ENCODE peak calls at places on chromosomes 6 and 20, in four cellular contexts. K is Peyer's patch, P is HCT116, T is spleen. J is an unnamed sample.

GRCh38 chr6:168737481-168737880 is 296.5 kb downstream of the SMOC2 start:
- DNase-seq in P (peak; percentile 27), T (no peak), K (no peak), J (no peak)

GRCh38 chr6:109304284-109305015 is 77.8 kb downstream of the CD164 start:
- DNase-seq in P (no peak), K (no peak), T (no peak), J (no peak)

GRCh38 chr6:154868143-154868594 is 126.9 kb upstream of the TIAM2 start:
- DNase-seq in P (peak; percentile 12), T (no peak), K (peak; percentile 53), J (peak; percentile 32)

GRCh38 chr6:143727035-143727434 is 49.3 kb downstream of the PHACTR2 start:
- DNase-seq in T (no peak), K (no peak), P (no peak), J (no peak)

GRCh38 chr6:131916847-131917246 is 34.3 kb downstream of the CCN2 start:
- DNase-seq in K (no peak), P (no peak), T (no peak), J (no peak)

GRCh38 chr6:28597217-28597835 is 71.6 kb downstream of the GPX5 start:
- DNase-seq in T (no peak), P (peak; percentile 83), K (no peak), J (peak; percentile 77)

GRCh38 chr6:36501686-36502085 is 45.6 kb downstream of the STK38 start:
- DNase-seq in T (no peak), K (no peak), P (no peak), J (no peak)

GRCh38 chr6:57162008-57162407 is 10.1 kb upstream of the BAG2 start:
- DNase-seq in T (no peak), K (no peak), P (no peak), J (no peak)

GRCh38 chr20:9021699-9022098 is 47.2 kb upstream of the PLCB4 start:
- DNase-seq in K (no peak), P (no peak), T (no peak), J (peak; percentile 5)

GRCh38 chr6:37389857-37390256 is 36.1 kb downstream of the RNF8 start:
- DNase-seq in K (no peak), T (no peak), P (no peak), J (no peak)

GRCh38 chr20:53337419-53338101 is 256.1 kb downstream of the ZNF217 start:
- DNase-seq in T (no peak), K (no peak), P (no peak), J (no peak)

GRCh38 chr6:90940812-90941481 is 354.1 kb upstream of the MAP3K7 start:
- DNase-seq in P (peak; percentile 43), T (no peak), K (no peak), J (peak; percentile 90)

GRCh38 chr6:5141046-5141445 is 55.9 kb downstream of the PPP1R3G start:
- DNase-seq in T (no peak), K (no peak), P (no peak), J (no peak)

GRCh38 chr6:122564230-122564629 is 46.0 kb upstream of the PKIB start:
- DNase-seq in P (no peak), K (no peak), T (no peak), J (no peak)

GRCh38 chr6:148629197-148629909 is 117.5 kb upstream of the UST start:
- DNase-seq in T (no peak), K (no peak), P (no peak), J (no peak)

GRCh38 chr6:224350-224749 is 67.9 kb upstream of the DUSP22 start:
- DNase-seq in T (no peak), P (no peak), K (no peak), J (no peak)

GRCh38 chr20:53805895-53806384 is 212.3 kb upstream of the ZNF217 start:
- DNase-seq in T (no peak), K (no peak), P (no peak), J (no peak)

GRCh38 chr20:19301142-19301541 is 88.7 kb downstream of the SLC24A3 start:
- DNase-seq in P (no peak), T (no peak), K (no peak), J (no peak)

GRCh38 chr6:17653198-17653881 is 53.2 kb downstream of the FAM8A1 start:
- DNase-seq in T (no peak), K (no peak), P (no peak), J (no peak)

GRCh38 chr6:29005183-29005885 is at the start of gene ZNF311:
- DNase-seq in P (no peak), T (no peak), K (peak; percentile 68), J (no peak)

GRCh38 chr6:42017021-42017643 is 33.2 kb upstream of the TAF8 start:
- DNase-seq in P (no peak), T (peak; percentile 67), K (no peak), J (no peak)

GRCh38 chr6:67331304-67331703 is 1303.8 kb upstream of the ADGRB3 start:
- DNase-seq in P (no peak), T (no peak), K (no peak), J (no peak)

GRCh38 chr6:38554014-38554413 is 85.7 kb downstream of the BTBD9 start:
- DNase-seq in T (no peak), K (no peak), P (no peak), J (no peak)

GRCh38 chr20:54624701-54625472 is 149.5 kb downstream of the DOK5 start:
- DNase-seq in P (no peak), K (no peak), T (no peak), J (no peak)

GRCh38 chr20:53608456-53609413 is 15.1 kb upstream of the ZNF217 start:
- DNase-seq in P (no peak), K (peak; percentile 65), T (peak; percentile 81), J (no peak)

GRCh38 chr6:84768442-84769174 is 4.2 kb upstream of the TBX18 start:
- DNase-seq in T (no peak), K (no peak), P (no peak), J (no peak)

GRCh38 chr20:2775139-2775538 is 25.3 kb downstream of the CPXM1 start:
- DNase-seq in T (no peak), K (no peak), P (no peak), J (no peak)

GRCh38 chr6:75612921-75613534 is 11.3 kb downstream of the SENP6 start:
- DNase-seq in K (no peak), P (no peak), T (no peak), J (no peak)
- H3K27ac ChIP-seq in K (peak overlapping the region; percentile 43), P (no peak overlapping the region), T (peak overlapping the region; percentile 16), J (no peak overlapping the region)

DNA sequence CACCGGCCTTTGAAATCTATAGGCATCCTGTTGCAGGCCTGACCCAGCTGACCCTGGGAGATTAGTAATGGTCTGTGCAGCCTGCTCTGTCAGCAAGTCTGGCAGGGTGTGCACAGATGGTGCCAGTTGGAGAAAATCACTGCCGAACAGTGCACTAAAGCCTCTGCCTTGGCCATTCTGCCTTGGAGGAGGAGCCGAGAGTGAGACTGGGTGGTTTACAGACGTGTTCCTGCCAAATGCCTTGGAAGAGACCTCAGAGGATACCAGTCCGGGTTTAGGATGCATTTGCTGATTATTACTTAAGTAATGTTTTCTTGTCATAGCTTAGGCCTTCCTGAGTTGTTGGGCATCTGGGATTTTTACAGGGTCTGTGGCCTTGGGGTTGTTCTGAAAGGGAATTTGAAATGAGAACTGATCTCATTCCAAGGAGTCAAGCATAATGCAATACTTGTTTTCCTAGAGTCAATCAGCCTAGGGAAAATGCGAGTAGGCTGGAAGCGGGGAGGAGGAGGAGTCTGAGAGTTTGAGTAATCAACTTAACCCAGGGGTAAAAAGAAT is 292.1 kb downstream of the SOX4 start:
- DNase-seq in T (no peak), K (no peak), P (no peak), J (no peak)
- H3K27ac ChIP-seq in T (no peak overlapping the region), K (no peak overlapping the region), P (no peak overlapping the region), J (no peak overlapping the region)

GRCh38 chr20:11888648-11889047 is 29.0 kb upstream of the BTBD3 start:
- DNase-seq in T (no peak), P (no peak), K (no peak), J (no peak)

GRCh38 chr20:11891081-11891826 is 26.4 kb upstream of the BTBD3 start:
- DNase-seq in T (peak; percentile 81), P (no peak), K (peak; percentile 58), J (no peak)

GRCh38 chr20:11890331-11891080 is 27.2 kb upstream of the BTBD3 start:
- DNase-seq in K (peak; percentile 88), T (peak; percentile 92), P (peak; percentile 78), J (peak; percentile 45)

GRCh38 chr20:11894072-11894471 is 23.6 kb upstream of the BTBD3 start:
- DNase-seq in P (no peak), K (no peak), T (no peak), J (no peak)

GRCh38 chr20:11891827-11892521 is 25.7 kb upstream of the BTBD3 start:
- DNase-seq in T (no peak), K (peak; percentile 71), P (peak; percentile 66), J (peak; percentile 39)
- H3K27ac ChIP-seq in T (peak overlapping the region; percentile 87), K (peak overlapping the region; percentile 65), P (peak overlapping the region; percentile 85), J (no peak overlapping the region)

GRCh38 chr6:150813319-150813992 is 52.0 kb upstream of the MTHFD1L start:
- DNase-seq in T (no peak), K (no peak), P (peak; percentile 92), J (no peak)
- H3K27ac ChIP-seq in T (peak overlapping the region; percentile 10), K (peak overlapping the region; percentile 63), P (peak overlapping the region; percentile 90), J (no peak overlapping the region)

GRCh38 chr6:43509984-43510826 is at the start of gene LRRC73:
- DNase-seq in P (peak; percentile 46), T (peak; percentile 97), K (peak; percentile 92), J (no peak)

GRCh38 chr6:43508481-43509141 is 1.5 kb downstream of the LRRC73 start:
- DNase-seq in T (peak; percentile 73), P (no peak), K (no peak), J (no peak)

GRCh38 chr6:43510827-43511163 is 649 bp upstream of the LRRC73 start:
- DNase-seq in K (peak; percentile 72), T (peak; percentile 79), P (no peak), J (no peak)

GRCh38 chr6:43509142-43509983 is 783 bp downstream of the LRRC73 start:
- DNase-seq in P (no peak), K (peak; percentile 50), T (no peak), J (no peak)

DNA sequence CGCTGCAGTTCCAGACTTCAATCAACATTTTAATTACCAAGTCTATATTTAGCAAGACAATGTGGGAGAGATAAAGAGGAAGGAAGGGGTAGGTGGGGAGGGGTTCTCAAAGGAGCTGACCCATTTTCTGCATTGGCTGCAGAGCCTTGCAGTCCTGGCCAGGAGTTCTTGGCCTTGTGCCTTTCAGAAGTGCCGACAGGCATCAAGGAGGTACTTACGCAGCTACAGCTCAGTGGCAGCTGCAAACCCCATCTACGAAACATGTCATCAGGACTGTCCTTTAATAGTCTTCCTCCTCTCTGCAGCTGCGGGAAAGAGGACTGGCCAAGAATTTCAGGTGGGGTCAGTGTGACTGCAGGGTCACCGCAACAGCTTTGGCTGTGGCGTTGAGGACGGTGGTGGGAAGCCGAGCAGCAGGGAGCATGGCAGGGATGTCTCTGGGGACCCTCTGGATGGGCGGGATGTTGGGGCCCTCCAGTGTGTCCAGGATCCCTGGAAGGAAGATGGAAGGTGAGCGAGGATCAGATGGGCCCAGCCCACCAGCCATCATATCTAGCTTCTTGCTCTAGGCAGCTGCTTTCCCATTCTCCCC is 1.8 kb upstream of the LRRC73 start:
- DNase-seq in T (peak; percentile 61), K (no peak), P (no peak), J (no peak)
- H3K27ac ChIP-seq in T (no peak overlapping the region), K (no peak overlapping the region), P (no peak overlapping the region), J (no peak overlapping the region)

GRCh38 chr20:51457281-51457932 is 85.1 kb downstream of the NFATC2 start:
- DNase-seq in T (peak; percentile 77), K (no peak), P (peak; percentile 24), J (no peak)
- H3K27ac ChIP-seq in T (no peak overlapping the region), K (peak overlapping the region; percentile 45), P (peak overlapping the region; percentile 66), J (no peak overlapping the region)

GRCh38 chr20:6122873-6123649 is at the start of gene FERMT1:
- DNase-seq in K (peak; percentile 73), T (no peak), P (peak; percentile 78), J (no peak)
- H3K27ac ChIP-seq in K (peak within 1 kb of the TSS; percentile 25), T (no peak within 1 kb of the TSS), P (peak within 1 kb of the TSS; percentile 92), J (peak within 1 kb of the TSS; percentile 92)

GRCh38 chr6:134826889-134827737 is 122.8 kb downstream of the ALDH8A1 start:
- DNase-seq in P (no peak), K (no peak), T (no peak), J (no peak)
- H3K27ac ChIP-seq in P (no peak overlapping the region), K (peak overlapping the region; percentile 10), T (no peak overlapping the region), J (no peak overlapping the region)